ENCODE peak calls at places on chromosomes 5 and 9, in five cellular contexts. E, Z, F, W and M are unnamed samples.

GRCh38 chr5:61332891-61333350 is 863 bp downstream of the ZSWIM6 start:
- DNase-seq in W (no peak), Z (peak), E (no peak), F (no peak), M (peak)

GRCh38 chr5:180343846-180344327 is 9.2 kb downstream of the GFPT2 start:
- DNase-seq in E (peak), Z (no peak), W (no peak), F (no peak), M (peak)

GRCh38 chr5:65823174-65823573 is 101.2 kb downstream of the NLN start:
- DNase-seq in E (no peak), F (no peak), Z (no peak), W (no peak), M (no peak)

GRCh38 chr5:149062371-149063016 is 368 bp downstream of the SH3TC2 start:
- DNase-seq in E (no peak), Z (no peak), W (no peak), F (peak), M (peak)

GRCh38 chr5:1921711-1922110 is 39.0 kb upstream of the IRX4 start:
- DNase-seq in W (peak), F (no peak), E (no peak), Z (no peak), M (no peak)

GRCh38 chr5:149916317-149917072 is 28.1 kb downstream of the PDE6A start:
- DNase-seq in Z (no peak), W (no peak), E (no peak), F (no peak), M (no peak)

GRCh38 chr9:76542360-76542759 is 83.4 kb downstream of the GCNT1 start:
- DNase-seq in F (no peak), W (no peak), E (no peak), Z (no peak), M (no peak)

GRCh38 chr5:134845852-134846640 is at the start of gene C5orf24:
- DNase-seq in F (peak), E (peak), Z (peak), W (peak), M (peak)

GRCh38 chr5:75340714-75341478 is 3.9 kb downstream of the HMGCR start:
- DNase-seq in W (no peak), E (no peak), Z (no peak), F (no peak), M (peak)

GRCh38 chr9:20512106-20512505 is 110.2 kb downstream of the MLLT3 start:
- DNase-seq in F (peak), E (no peak), Z (no peak), W (no peak), M (peak)

DNA sequence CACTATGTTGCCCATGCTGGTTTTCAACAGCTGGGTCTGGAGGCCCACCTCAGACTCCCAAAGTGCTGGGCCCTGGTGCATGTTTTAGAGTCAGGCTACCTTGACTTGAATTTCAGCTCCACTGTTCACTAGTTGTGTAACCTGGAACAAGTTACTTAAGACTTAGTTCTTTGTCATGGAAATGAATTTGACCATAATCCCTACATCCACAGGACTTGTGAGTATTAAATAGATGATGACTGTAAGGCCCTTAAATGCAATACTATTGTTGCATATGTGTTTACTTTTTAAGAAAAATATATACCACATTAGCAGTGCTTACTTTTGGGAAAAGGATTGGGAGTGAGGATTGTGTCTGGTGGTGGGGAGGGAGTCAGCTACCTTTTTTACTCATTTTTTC is 16.4 kb downstream of the PAIP2 start:
- DNase-seq in Z (no peak), E (no peak), F (no peak), W (no peak), M (no peak)
- H3K4me3 ChIP-seq in Z (no peak), E (no peak), F (no peak), W (no peak), M (no peak)

GRCh38 chr9:109182940-109183798 is 16.1 kb upstream of the FRRS1L start:
- DNase-seq in Z (peak), E (no peak), F (no peak), W (peak), M (peak)
- TF ChIP-seq CTCF in Z (peak), E (no peak), F (peak), W (no peak), M (peak)

GRCh38 chr5:136963521-136963920 is 535.6 kb downstream of the SPOCK1 start:
- DNase-seq in Z (no peak), F (no peak), W (no peak), E (no peak), M (no peak)
- H3K4me3 ChIP-seq in Z (no peak), F (no peak), W (no peak), E (no peak), M (no peak)

DNA sequence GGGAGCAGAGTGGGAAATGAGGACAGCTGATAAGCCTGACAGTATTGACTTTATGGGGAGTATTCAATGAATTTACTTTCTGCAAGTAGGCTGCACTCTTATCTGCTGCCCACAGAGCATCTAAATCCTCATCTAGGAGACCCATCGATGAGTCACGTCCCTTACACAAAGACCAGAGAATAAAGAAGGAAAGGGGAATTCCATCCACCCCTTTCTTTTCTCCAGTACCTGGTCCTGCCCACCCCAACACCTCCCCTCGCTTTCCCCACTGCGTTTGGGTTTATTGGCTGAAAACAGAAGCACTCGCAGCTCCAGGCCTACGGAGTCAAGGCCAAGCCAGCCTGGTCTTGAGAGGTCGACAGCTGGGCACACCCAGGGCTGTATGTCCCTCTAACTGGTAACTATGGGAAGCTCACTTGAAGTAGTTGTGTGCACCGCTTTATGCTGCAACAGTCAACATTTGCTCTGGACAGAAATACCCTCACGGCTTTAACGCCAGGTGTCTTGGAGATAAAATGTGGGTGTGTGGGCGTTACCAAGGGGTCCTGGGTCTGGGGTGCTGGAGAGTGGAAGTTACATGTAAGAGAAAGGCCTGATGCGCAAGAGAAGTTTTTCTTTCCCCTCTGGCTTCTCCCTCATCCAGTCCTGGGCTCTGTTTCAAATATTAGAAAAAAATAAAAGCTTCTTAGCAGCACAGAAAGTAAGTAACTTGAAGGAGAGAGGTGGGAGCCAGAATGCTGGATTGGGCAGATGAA is 14.5 kb upstream of the TAL2 start:
- DNase-seq in W (no peak), F (no peak), E (no peak), Z (no peak), M (peak)
- TF ChIP-seq CTCF in W (no peak), F (no peak), E (no peak), Z (no peak), M (no peak)

DNA sequence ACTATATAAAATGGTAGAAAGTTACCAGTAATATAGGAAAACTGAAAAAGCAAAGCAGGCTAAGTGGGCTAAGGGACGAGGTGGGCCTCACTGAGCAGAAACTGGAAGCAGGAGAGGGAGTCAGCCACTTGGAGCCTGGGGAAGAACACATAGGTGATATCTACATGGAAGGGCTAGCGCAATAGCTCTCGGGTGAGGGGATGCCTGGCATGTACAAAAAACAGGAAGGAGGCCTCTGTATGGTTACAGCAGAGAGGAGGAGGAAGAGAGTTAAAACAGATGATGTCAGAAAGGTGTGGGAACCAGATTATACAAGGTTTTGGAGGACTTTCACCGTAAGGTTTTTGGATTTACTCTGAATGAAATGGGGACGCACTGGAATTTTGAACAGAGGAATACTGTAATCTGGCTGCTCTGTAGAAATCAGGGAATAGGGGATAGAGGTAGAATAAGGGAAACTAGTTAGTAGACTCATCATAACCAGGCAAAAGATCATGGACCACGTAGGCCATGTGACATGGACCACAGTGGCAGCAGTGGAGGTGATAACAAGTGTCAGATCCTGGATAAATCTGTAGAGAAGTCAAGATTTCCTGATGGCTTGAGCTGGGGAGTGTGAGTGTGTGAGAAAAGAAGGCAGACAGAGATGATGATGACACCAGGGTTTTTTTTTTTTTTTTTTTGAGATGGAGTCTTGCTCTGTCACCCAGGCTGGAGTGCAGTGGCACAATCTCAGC is 52.6 kb downstream of the FNBP1 start:
- DNase-seq in Z (no peak), W (no peak), E (no peak), F (no peak), M (peak)
- H3K4me3 ChIP-seq in Z (no peak), W (no peak), E (no peak), F (no peak), M (no peak)

GRCh38 chr9:22119537-22120167 is 110.5 kb upstream of the CDKN2B start:
- DNase-seq in E (no peak), Z (no peak), W (no peak), F (no peak), M (peak)
- TF ChIP-seq CTCF in E (no peak), Z (peak), W (no peak), F (peak), M (peak)